ENCODE peak calls at places on chromosomes 13 and 19, in eight cellular contexts. Z, P, Y, S, U, T, M and E are unnamed samples.
A peak's percentile ranks its signal among the peaks of the same experiment; 100 is the strongest.

GRCh38 chr19:32887572-32887971 is 18.0 kb upstream of the SLC7A9 start:
- DNase-seq in Z (no peak), P (no peak), Y (no peak), S (no peak), U (no peak), T (no peak), M (no peak), E (no peak)

GRCh38 chr13:77002590-77003190 is 10.8 kb downstream of the CLN5 start:
- DNase-seq in Z (no peak), P (no peak), Y (peak; percentile 49), S (no peak), U (no peak), T (peak; percentile 43), M (no peak), E (peak; percentile 53)

GRCh38 chr13:24081388-24081787 is 79.1 kb upstream of the SPATA13 start:
- DNase-seq in Z (no peak), P (no peak), Y (no peak), S (no peak), U (no peak), T (no peak), M (no peak), E (no peak)

GRCh38 chr13:110570886-110571285 is 9.4 kb upstream of the RAB20 start:
- DNase-seq in Z (no peak), P (no peak), Y (no peak), S (no peak), U (no peak), T (no peak), M (no peak), E (no peak)

GRCh38 chr19:35585844-35586243 is at the start of gene PMIS2:
- DNase-seq in Z (no peak), P (no peak), Y (no peak), S (no peak), U (no peak), T (no peak), M (no peak), E (no peak)

GRCh38 chr13:79379274-79379673 is 26.8 kb downstream of the RBM26 start:
- DNase-seq in Z (no peak), P (no peak), Y (no peak), S (no peak), U (no peak), T (no peak), M (no peak), E (no peak)

GRCh38 chr13:111099292-111099691 is 15.8 kb upstream of the ARHGEF7 start:
- DNase-seq in Z (no peak), P (no peak), Y (no peak), S (no peak), U (no peak), T (no peak), M (no peak), E (no peak)

GRCh38 chr13:107348931-107349330 is 781.0 kb upstream of the ARGLU1 start:
- DNase-seq in Z (no peak), P (no peak), Y (peak; percentile 3), S (no peak), U (no peak), T (no peak), M (no peak), E (peak; percentile 23)

GRCh38 chr19:41083516-41083915 is 4.7 kb upstream of the CYP2A13 start:
- DNase-seq in Z (no peak), P (no peak), Y (no peak), S (no peak), U (no peak), T (no peak), M (no peak), E (peak; percentile 93)

GRCh38 chr19:19900124-19900523 is 622 bp upstream of the ZNF93 start:
- DNase-seq in Z (peak; percentile 33), P (peak; percentile 49), Y (peak; percentile 79), S (peak; percentile 7), U (no peak), T (no peak), M (no peak), E (no peak)

GRCh38 chr19:32018014-32018413 is 327.4 kb upstream of the ZNF507 start:
- DNase-seq in Z (no peak), P (no peak), Y (peak; percentile 50), S (no peak), U (no peak), T (no peak), M (no peak), E (no peak)

GRCh38 chr19:3653865-3654513 is 27.4 kb upstream of the CACTIN start:
- DNase-seq in Z (no peak), P (no peak), Y (no peak), S (peak; percentile 36), U (no peak), T (no peak), M (no peak), E (no peak)

GRCh38 chr19:40519352-40520322 is 52.8 kb downstream of the SPTBN4 start:
- DNase-seq in Z (no peak), P (no peak), Y (no peak), S (peak; percentile 13), U (no peak), T (no peak), M (no peak), E (no peak)

GRCh38 chr19:55549500-55550320 is 4.4 kb upstream of the SBK3 start:
- DNase-seq in Z (no peak), P (peak; percentile 11), Y (peak; percentile 85), S (no peak), U (no peak), T (no peak), M (no peak), E (peak; percentile 81)

GRCh38 chr19:2207991-2208860 is 27.9 kb downstream of the PLEKHJ1 start:
- DNase-seq in Z (peak; percentile 63), P (no peak), Y (peak; percentile 50), S (no peak), U (peak; percentile 76), T (no peak), M (peak; percentile 77), E (no peak)

GRCh38 chr19:32830231-32831014 is 39.1 kb downstream of the SLC7A9 start:
- DNase-seq in Z (no peak), P (no peak), Y (peak; percentile 77), S (no peak), U (peak; percentile 25), T (no peak), M (no peak), E (peak; percentile 25)